ENCODE peak calls at places on chromosome 2, in seven cellular contexts. D is K562; Y is stimulated activated CD4-positive, alpha-beta T cell treated with anti-CD3 and anti-CD28 coated beads, Interleukin-12 subunit alpha, Interleukin-12 subunit beta, amount 100 ng/mL, for 4 hours; A is GM12891; S is naive B cell; R is COR-L47; X is nephron progenitor cell. P is an unnamed sample.
A peak's percentile ranks its signal among the peaks of the same experiment; 100 is the strongest.

GRCh38 chr2:127410871-127411396 is 7.3 kb upstream of the PROC start:
- DNase-seq in D (no peak), Y (no peak), A (no peak), S (no peak), R (no peak), X (no peak), P (no peak)

GRCh38 chr2:17822452-17823117 is 6.3 kb downstream of the MSGN1 start:
- DNase-seq in D (no peak), Y (no peak), A (no peak), S (no peak), R (no peak), X (no peak), P (peak; percentile 56)

GRCh38 chr2:36770542-36771287 is 74.2 kb downstream of the VIT start:
- DNase-seq in D (peak; percentile 81), Y (peak; percentile 35), A (peak; percentile 27), S (no peak), R (no peak), X (peak; percentile 36), P (no peak)

GRCh38 chr2:39541011-39541930 is 104.2 kb upstream of the MAP4K3 start:
- DNase-seq in D (no peak), Y (no peak), A (no peak), S (no peak), R (no peak), X (no peak), P (no peak)

GRCh38 chr2:135055182-135055786 is 3.2 kb downstream of the RAB3GAP1 start:
- DNase-seq in D (no peak), Y (no peak), A (no peak), S (no peak), R (no peak), X (no peak), P (no peak)

GRCh38 chr2:223725986-223726970 is 111.1 kb downstream of the AP1S3 start:
- DNase-seq in D (no peak), Y (no peak), A (no peak), S (no peak), R (no peak), X (no peak), P (no peak)

GRCh38 chr2:112181571-112182290 is 43.5 kb downstream of the FBLN7 start:
- DNase-seq in D (no peak), Y (peak; percentile 65), A (no peak), S (no peak), R (peak; percentile 83), X (peak; percentile 29), P (no peak)

GRCh38 chr2:160943429-160943828 is 216.8 kb upstream of the TANK start:
- DNase-seq in D (no peak), Y (no peak), A (no peak), S (no peak), R (no peak), X (no peak), P (no peak)

GRCh38 chr2:222303828-222304736 is 5.3 kb upstream of the PAX3 start:
- DNase-seq in D (no peak), Y (no peak), A (no peak), S (no peak), R (no peak), X (no peak), P (no peak)

GRCh38 chr2:26513261-26513660 is 35.3 kb upstream of the OTOF start:
- DNase-seq in D (no peak), Y (no peak), A (no peak), S (no peak), R (no peak), X (no peak), P (no peak)

GRCh38 chr2:80378-80777 is 34.1 kb upstream of the FAM110C start:
- DNase-seq in D (no peak), Y (no peak), A (no peak), S (no peak), R (no peak), X (no peak), P (no peak)

GRCh38 chr2:95270541-95271081 is 3.6 kb upstream of the PROM2 start:
- DNase-seq in D (no peak), Y (no peak), A (no peak), S (no peak), R (no peak), X (no peak), P (no peak)

GRCh38 chr2:119218478-119219064 is 5.1 kb upstream of the STEAP3 start:
- DNase-seq in D (peak; percentile 76), Y (no peak), A (no peak), S (no peak), R (peak; percentile 85), X (no peak), P (no peak)

GRCh38 chr2:85754313-85755095 is 713 bp downstream of the ATOH8 start:
- DNase-seq in D (no peak), Y (peak; percentile 13), A (no peak), S (peak; percentile 39), R (peak; percentile 82), X (peak; percentile 83), P (peak; percentile 29)

GRCh38 chr2:167001165-167001564 is 112.9 kb downstream of the XIRP2 start:
- DNase-seq in D (no peak), Y (no peak), A (no peak), S (no peak), R (no peak), X (no peak), P (no peak)

GRCh38 chr2:178006710-178007109 is 65.9 kb downstream of the PDE11A start:
- DNase-seq in D (no peak), Y (no peak), A (no peak), S (no peak), R (no peak), X (no peak), P (no peak)

GRCh38 chr2:66170681-66171234 is 264.2 kb upstream of the MEIS1 start:
- DNase-seq in D (no peak), Y (no peak), A (no peak), S (no peak), R (no peak), X (no peak), P (no peak)

GRCh38 chr2:130898553-130898952 is 61.8 kb downstream of the ARHGEF4 start:
- DNase-seq in D (no peak), Y (no peak), A (no peak), S (no peak), R (no peak), X (no peak), P (no peak)

GRCh38 chr2:217075225-217075802 is 215.4 kb upstream of the TNP1 start:
- DNase-seq in D (peak; percentile 45), Y (no peak), A (no peak), S (no peak), R (no peak), X (no peak), P (no peak)

GRCh38 chr2:162888641-162889040 is 50.1 kb upstream of the KCNH7 start:
- DNase-seq in D (no peak), Y (no peak), A (no peak), S (no peak), R (peak; percentile 35), X (no peak), P (no peak)

GRCh38 chr2:221075203-221075602 is 496.9 kb downstream of the EPHA4 start:
- DNase-seq in D (no peak), Y (no peak), A (no peak), S (no peak), R (no peak), X (no peak), P (no peak)

GRCh38 chr2:123080331-123080730 is 944.8 kb upstream of the CNTNAP5 start:
- DNase-seq in D (no peak), Y (no peak), A (no peak), S (no peak), R (no peak), X (no peak), P (no peak)

GRCh38 chr2:23719721-23720120 is 207.2 kb downstream of the ATAD2B start:
- DNase-seq in D (no peak), Y (no peak), A (no peak), S (no peak), R (no peak), X (no peak), P (no peak)

GRCh38 chr2:37569986-37570688 is 101.3 kb downstream of the CDC42EP3 start:
- DNase-seq in D (no peak), Y (no peak), A (no peak), S (no peak), R (no peak), X (no peak), P (no peak)

GRCh38 chr2:38415023-38415422 is 38.0 kb upstream of the ATL2 start:
- DNase-seq in D (no peak), Y (no peak), A (no peak), S (no peak), R (no peak), X (no peak), P (no peak)

GRCh38 chr2:151523825-151524224 is 114.1 kb downstream of the RIF1 start:
- DNase-seq in D (no peak), Y (no peak), A (no peak), S (no peak), R (no peak), X (no peak), P (no peak)

P was measured in NCI-H2227 treated with DMSO at 0.1 percent for 48 hours.